ENCODE peak calls at places on chromosomes 4 and X, in seven cellular contexts. A is GM20000; G is OCI-M1; N is activated naive CD8-positive, alpha-beta T cell treated with anti-CD3 and anti-CD28 coated beads, Interleukin-2, amount 50 U/mL, for 16 hours; D is SJCRH30; O is pons; T is GM23248. J is an unnamed sample.
A peak's percentile ranks its signal among the peaks of the same experiment; 100 is the strongest.

GRCh38 chr4:158254328-158254727 is 44.0 kb downstream of the TMEM144 start:
- DNase-seq in D (no peak), O (no peak), N (no peak), G (no peak), A (no peak), T (no peak), J (no peak)

GRCh38 chr4:1676605-1677525 is 7.2 kb downstream of the FAM53A start:
- DNase-seq in O (no peak), T (no peak), N (no peak), D (no peak), A (peak; percentile 5), G (peak; percentile 47), J (no peak)

GRCh38 chr4:36243355-36244256 is 708 bp downstream of the ARAP2 start:
- DNase-seq in T (peak; percentile 17), A (peak; percentile 49), O (peak; percentile 67), N (peak; percentile 13), G (peak; percentile 59), D (peak; percentile 49), J (no peak)

GRCh38 chrX:3066555-3066954 is 25.3 kb downstream of the ARSF start:
- DNase-seq in G (no peak), O (peak; percentile 2), N (no peak), T (peak; percentile 2), D (peak; percentile 79), A (no peak), J (peak; percentile 30)

GRCh38 chr4:137474711-137475301 is 57.5 kb downstream of the PCDH18 start:
- DNase-seq in D (peak; percentile 69), N (no peak), O (peak; percentile 48), G (peak; percentile 68), T (peak; percentile 23), A (no peak), J (no peak)

GRCh38 chrX:21509912-21510311 is 135.7 kb downstream of the CNKSR2 start:
- DNase-seq in G (no peak), N (no peak), T (peak; percentile 18), O (no peak), D (peak; percentile 11), A (no peak), J (no peak)

GRCh38 chr4:107970063-107970798 is 19.5 kb upstream of the HADH start:
- DNase-seq in D (no peak), T (no peak), N (no peak), A (no peak), O (peak; percentile 65), G (peak; percentile 53), J (peak; percentile 6)

GRCh38 chr4:3285558-3286334 is 7.1 kb upstream of the RGS12 start:
- DNase-seq in A (no peak), G (no peak), N (no peak), O (peak; percentile 54), D (no peak), T (peak; percentile 88), J (no peak)

GRCh38 chrX:39972340-39972739 is 125.4 kb downstream of the BCOR start:
- DNase-seq in T (peak; percentile 56), A (no peak), G (no peak), N (no peak), D (no peak), O (no peak), J (no peak)

GRCh38 chr4:61332671-61333070 is 132.5 kb downstream of the ADGRL3 start:
- DNase-seq in O (no peak), N (no peak), G (no peak), D (no peak), A (no peak), T (no peak), J (no peak)

GRCh38 chr4:185396724-185397402 is at the start of gene ANKRD37:
- DNase-seq in N (no peak), G (no peak), T (peak; percentile 71), A (no peak), D (peak; percentile 20), O (peak; percentile 30), J (peak; percentile 72)

GRCh38 chr4:83138979-83139378 is 24.4 kb upstream of the PLAC8 start:
- DNase-seq in T (no peak), N (peak; percentile 15), O (no peak), A (no peak), G (peak; percentile 57), D (no peak), J (no peak)

GRCh38 chr4:151226004-151226932 is 50.7 kb upstream of the PRSS48 start:
- DNase-seq in N (no peak), A (no peak), G (no peak), D (no peak), T (peak; percentile 90), O (peak; percentile 92), J (no peak)

GRCh38 chr4:82380344-82380743 is 6.6 kb upstream of the HNRNPD start:
- DNase-seq in O (peak; percentile 59), G (no peak), D (no peak), T (peak; percentile 33), A (no peak), N (no peak), J (no peak)

GRCh38 chrX:154136627-154137161 is 7.3 kb upstream of the OPN1LW start:
- DNase-seq in N (peak; percentile 38), O (peak; percentile 2), G (peak; percentile 55), A (peak; percentile 74), T (peak; percentile 73), D (peak; percentile 77), J (no peak)

GRCh38 chrX:45771560-45772340 is 571.1 kb upstream of the DIPK2B start:
- DNase-seq in T (peak; percentile 83), N (no peak), O (no peak), G (peak; percentile 47), D (no peak), A (peak; percentile 24), J (peak; percentile 1)

GRCh38 chr4:185210102-185210981 is 944 bp downstream of the SNX25 start:
- DNase-seq in A (peak; percentile 38), D (peak; percentile 54), N (no peak), O (peak; percentile 30), T (peak; percentile 84), G (peak; percentile 61), J (peak; percentile 17)

GRCh38 chr4:56626420-56626819 is 54.7 kb downstream of the HOPX start:
- DNase-seq in A (no peak), T (peak; percentile 40), D (no peak), G (no peak), O (no peak), N (no peak), J (no peak)